ENCODE peak calls at places on chromosomes 6 and 20, in nine cellular contexts. M, O, A, N, E, G, U, W and Q are unnamed samples.
A peak's percentile ranks its signal among the peaks of the same experiment; 100 is the strongest.

GRCh38 chr6:89313006-89313405 is 2.1 kb downstream of the GABRR2 start:
- DNase-seq in M (no peak), O (no peak), A (peak; percentile 72), N (peak; percentile 78), E (no peak), G (peak; percentile 9), U (no peak), W (peak; percentile 32), Q (no peak)

GRCh38 chr6:111727041-111727440 is 121.4 kb upstream of the TRAF3IP2 start:
- DNase-seq in M (no peak), O (no peak), A (no peak), N (peak; percentile 82), E (no peak), G (no peak), U (no peak), W (no peak), Q (no peak)

GRCh38 chr20:18596270-18596669 is 8.4 kb downstream of the DTD1 start:
- DNase-seq in M (no peak), O (no peak), A (no peak), N (no peak), E (no peak), G (no peak), U (no peak), W (no peak), Q (no peak)

GRCh38 chr6:5674141-5674540 is 332.6 kb downstream of the NRN1 start:
- DNase-seq in M (no peak), O (no peak), A (no peak), N (no peak), E (no peak), G (no peak), U (no peak), W (no peak), Q (no peak)

GRCh38 chr6:39209360-39209811 is 19.9 kb downstream of the KCNK5 start:
- DNase-seq in M (no peak), O (no peak), A (no peak), N (no peak), E (no peak), G (peak; percentile 59), U (no peak), W (no peak), Q (no peak)

GRCh38 chr6:75503291-75503690 is 9.7 kb upstream of the FILIP1 start:
- DNase-seq in M (no peak), O (no peak), A (no peak), N (peak; percentile 33), E (no peak), G (no peak), U (no peak), W (peak; percentile 82), Q (no peak)

GRCh38 chr6:166540631-166541331 is 45.7 kb downstream of the RAMACL start:
- DNase-seq in M (peak; percentile 56), O (no peak), A (no peak), N (no peak), E (no peak), G (no peak), U (no peak), W (no peak), Q (no peak)

GRCh38 chr6:149871182-149871581 is 7.0 kb upstream of the LRP11 start:
- DNase-seq in M (no peak), O (no peak), A (no peak), N (no peak), E (no peak), G (no peak), U (no peak), W (no peak), Q (no peak)

GRCh38 chr6:125790403-125791150 is at the start of gene NCOA7:
- DNase-seq in M (peak; percentile 89), O (peak; percentile 73), A (peak; percentile 58), N (peak; percentile 70), E (peak; percentile 97), G (peak; percentile 88), U (peak; percentile 85), W (peak; percentile 84), Q (peak; percentile 90)

GRCh38 chr6:31770860-31771259 is 6.3 kb downstream of the VWA7 start:
- DNase-seq in M (no peak), O (no peak), A (no peak), N (no peak), E (no peak), G (no peak), U (no peak), W (no peak), Q (peak; percentile 15)

GRCh38 chr20:35910254-35910653 is 44.0 kb downstream of the SCAND1 start:
- DNase-seq in M (no peak), O (no peak), A (no peak), N (no peak), E (no peak), G (no peak), U (no peak), W (no peak), Q (no peak)

GRCh38 chr6:152110878-152111820 is 303.7 kb downstream of the ESR1 start:
- DNase-seq in M (peak; percentile 84), O (no peak), A (no peak), N (peak; percentile 35), E (peak; percentile 68), G (no peak), U (no peak), W (no peak), Q (no peak)

GRCh38 chr6:166624275-166624674 is 2.8 kb downstream of the RPS6KA2 start:
- DNase-seq in M (peak; percentile 68), O (no peak), A (no peak), N (peak; percentile 78), E (no peak), G (no peak), U (no peak), W (peak; percentile 28), Q (no peak)

GRCh38 chr20:19964289-19965263 is 52.6 kb upstream of the NAA20 start:
- DNase-seq in M (peak; percentile 57), O (no peak), A (peak; percentile 83), N (peak; percentile 76), E (no peak), G (no peak), U (peak; percentile 53), W (peak; percentile 54), Q (no peak)

GRCh38 chr6:132907231-132907630 is 92.9 kb downstream of the RPS12 start:
- DNase-seq in M (no peak), O (no peak), A (peak; percentile 30), N (no peak), E (no peak), G (no peak), U (no peak), W (no peak), Q (no peak)

GRCh38 chr6:42007753-42008528 is 42.4 kb upstream of the TAF8 start:
- DNase-seq in M (no peak), O (no peak), A (no peak), N (no peak), E (no peak), G (no peak), U (no peak), W (no peak), Q (no peak)

GRCh38 chr6:28353356-28353755 is 3.6 kb downstream of the ZKSCAN3 start:
- DNase-seq in M (no peak), O (no peak), A (peak; percentile 32), N (no peak), E (no peak), G (no peak), U (no peak), W (no peak), Q (no peak)

GRCh38 chr20:57656821-57657536 is 36.8 kb upstream of the ZBP1 start:
- DNase-seq in M (peak; percentile 15), O (no peak), A (no peak), N (no peak), E (no peak), G (no peak), U (no peak), W (no peak), Q (peak; percentile 44)

DNA sequence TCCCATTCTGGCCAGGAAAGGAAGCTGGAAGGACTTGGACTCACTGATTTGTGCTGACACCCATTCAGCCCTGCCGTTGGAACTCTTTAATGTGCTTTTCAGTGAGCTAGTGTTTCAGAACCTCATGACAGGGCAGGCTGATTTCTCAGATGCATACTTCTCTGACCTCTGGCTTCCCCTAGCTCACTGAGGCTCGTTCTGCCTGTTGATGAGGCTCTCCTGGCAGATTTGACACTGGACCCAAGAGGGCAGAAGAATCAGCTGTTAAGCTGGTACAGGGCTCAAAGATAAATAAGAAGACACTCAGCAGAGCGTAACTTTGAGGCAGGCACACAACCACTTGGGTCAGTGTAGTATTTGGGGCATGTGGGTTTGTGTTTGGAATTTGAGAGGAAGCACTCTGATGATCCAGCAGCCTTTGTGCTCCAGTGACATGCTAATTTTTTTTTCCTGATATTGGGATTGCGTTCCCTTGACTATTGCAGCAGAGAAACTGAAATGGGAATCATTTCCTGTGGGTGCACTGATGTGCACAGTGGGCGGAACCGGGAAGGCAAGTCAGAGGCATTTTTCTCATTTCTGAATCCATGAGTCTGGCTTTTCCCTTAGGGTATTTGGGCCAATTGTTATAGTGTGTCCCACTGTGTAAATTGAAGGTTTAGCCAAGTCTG is 80.2 kb downstream of the CARMIL1 start:
- DNase-seq in M (peak; percentile 52), O (no peak), A (peak; percentile 70), N (peak; percentile 35), E (no peak), G (peak; percentile 33), U (no peak), W (no peak), Q (no peak)
- H3K4me3 ChIP-seq in M (no peak overlapping the region), O (no peak overlapping the region), A (peak overlapping the region; percentile 16), N (no peak overlapping the region), E (no peak overlapping the region), G (no peak overlapping the region), U (no peak overlapping the region), W (no peak overlapping the region), Q (no peak overlapping the region)

GRCh38 chr6:37182736-37183590 is 13.0 kb downstream of the PIM1 start:
- DNase-seq in M (peak; percentile 48), O (no peak), A (no peak), N (no peak), E (no peak), G (no peak), U (no peak), W (no peak), Q (no peak)
- H3K4me3 ChIP-seq in M (no peak overlapping the region), O (no peak overlapping the region), A (no peak overlapping the region), N (no peak overlapping the region), E (no peak overlapping the region), G (no peak overlapping the region), U (no peak overlapping the region), W (no peak overlapping the region), Q (no peak overlapping the region)

DNA sequence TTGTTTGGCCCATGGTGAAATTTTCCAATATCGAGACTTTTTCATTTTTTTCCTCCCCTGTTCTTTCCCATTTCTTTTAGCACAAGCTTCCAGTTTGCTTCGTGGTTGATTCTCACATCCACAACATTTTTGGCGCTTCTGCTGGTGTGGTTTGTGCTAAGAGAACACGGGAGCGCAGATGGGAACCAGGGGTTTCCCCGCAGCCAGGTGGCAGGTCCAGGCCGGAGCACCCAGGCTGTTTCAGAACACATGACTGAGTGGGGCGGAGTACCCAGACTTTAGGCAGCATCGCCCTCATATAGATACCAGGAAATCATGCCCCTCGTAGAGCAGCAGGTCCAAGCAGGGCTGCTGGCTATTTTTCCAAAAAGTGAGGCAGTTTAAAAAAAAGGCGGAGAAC is 58.0 kb downstream of the SYTL3 start:
- DNase-seq in M (peak; percentile 59), O (peak; percentile 24), A (no peak), N (peak; percentile 59), E (no peak), G (no peak), U (no peak), W (no peak), Q (peak; percentile 54)
- H3K4me3 ChIP-seq in M (no peak overlapping the region), O (peak overlapping the region; percentile 10), A (no peak overlapping the region), N (no peak overlapping the region), E (no peak overlapping the region), G (no peak overlapping the region), U (no peak overlapping the region), W (no peak overlapping the region), Q (no peak overlapping the region)

DNA sequence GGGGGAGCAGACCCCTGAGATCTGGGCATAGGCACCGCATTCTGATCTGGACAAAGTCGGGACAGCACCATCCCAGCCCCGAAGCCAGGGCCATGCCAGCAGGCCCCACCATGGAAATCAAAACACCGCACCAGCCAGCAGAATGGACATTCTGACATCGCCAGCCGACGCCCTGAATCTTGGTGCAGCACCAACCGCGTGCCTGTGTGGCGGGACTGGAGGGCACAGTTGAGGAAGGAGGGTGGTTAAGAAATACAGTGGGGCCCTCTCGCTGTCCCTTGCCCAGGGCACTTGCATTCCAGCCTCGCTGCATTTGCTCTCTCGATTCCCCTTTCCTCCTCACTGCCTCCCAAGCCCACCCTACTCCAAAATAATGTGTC is 2.0 kb downstream of the NNAT start:
- DNase-seq in M (no peak), O (no peak), A (no peak), N (no peak), E (no peak), G (peak; percentile 37), U (no peak), W (no peak), Q (peak; percentile 61)
- H3K4me3 ChIP-seq in M (no peak overlapping the region), O (no peak overlapping the region), A (no peak overlapping the region), N (no peak overlapping the region), E (no peak overlapping the region), G (peak overlapping the region; percentile 43), U (no peak overlapping the region), W (no peak overlapping the region), Q (no peak overlapping the region)